ENCODE peak calls at places on chromosomes 4 and X, in five cellular contexts. C is activated T-cell treated with anti-CD3 and anti-CD28 coated beads for 1 hour, Y is neural crest cell, D is AG04450, G is GM23338. E is an unnamed sample.

GRCh38 chr4:112284166-112284565 is 1.5 kb downstream of the TIFA start:
- DNase-seq in C (no peak), Y (no peak), D (no peak), G (no peak), E (peak)

GRCh38 chr4:99390060-99390459 is 37.5 kb upstream of the ADH1C start:
- DNase-seq in C (no peak), Y (no peak), D (peak), G (no peak), E (no peak)

GRCh38 chrX:51802917-51803688 is 59.9 kb downstream of the GSPT2 start:
- DNase-seq in C (peak), Y (peak), D (peak), G (peak), E (peak)

GRCh38 chr4:98557497-98557896 is 100.9 kb downstream of the TSPAN5 start:
- DNase-seq in C (no peak), Y (no peak), D (no peak), G (no peak), E (no peak)

GRCh38 chr4:147479817-147480216 is 1.1 kb upstream of the EDNRA start:
- DNase-seq in C (no peak), Y (no peak), D (no peak), G (no peak), E (no peak)

GRCh38 chrX:130552444-130553073 is 150.8 kb downstream of the RBMX2 start:
- DNase-seq in C (no peak), Y (no peak), D (no peak), G (no peak), E (no peak)

GRCh38 chr4:30870513-30870912 is 150.3 kb downstream of the PCDH7 start:
- DNase-seq in C (no peak), Y (no peak), D (no peak), G (no peak), E (no peak)

GRCh38 chr4:69054578-69055200 is 41.6 kb upstream of the UGT2B7 start:
- DNase-seq in C (no peak), Y (no peak), D (peak), G (no peak), E (no peak)

GRCh38 chrX:22300130-22300529 is 27.4 kb downstream of the CBLL2 start:
- DNase-seq in C (no peak), Y (no peak), D (no peak), G (no peak), E (peak)

GRCh38 chr4:42906906-42907774 is 14.6 kb downstream of the GRXCR1 start:
- DNase-seq in C (no peak), Y (no peak), D (no peak), G (no peak), E (no peak)

GRCh38 chrX:67619253-67619652 is 75.4 kb downstream of the AR start:
- DNase-seq in C (no peak), Y (no peak), D (no peak), G (no peak), E (no peak)

GRCh38 chr4:74293558-74293957 is 14.7 kb upstream of the EPGN start:
- DNase-seq in C (no peak), Y (no peak), D (no peak), G (no peak), E (no peak)

GRCh38 chr4:124079174-124079780 is 633.3 kb downstream of the ANKRD50 start:
- DNase-seq in C (no peak), Y (no peak), D (no peak), G (no peak), E (no peak)

GRCh38 chr4:125847518-125847917 is 532.8 kb downstream of the FAT4 start:
- DNase-seq in C (no peak), Y (no peak), D (no peak), G (no peak), E (no peak)

GRCh38 chr4:113921089-113921842 is 58.2 kb downstream of the ARSJ start:
- DNase-seq in C (no peak), Y (no peak), D (no peak), G (no peak), E (no peak)

GRCh38 chr4:56627985-56628384 is 53.1 kb downstream of the HOPX start:
- DNase-seq in C (no peak), Y (no peak), D (no peak), G (no peak), E (no peak)

GRCh38 chr4:34422472-34422871 is 1821.8 kb downstream of the ARAP2 start:
- DNase-seq in C (no peak), Y (no peak), D (no peak), G (peak), E (no peak)

GRCh38 chrX:100263650-100264049 is 146.4 kb downstream of the PCDH19 start:
- DNase-seq in C (no peak), Y (no peak), D (no peak), G (no peak), E (no peak)

GRCh38 chr4:18689308-18689915 is 667.9 kb upstream of the LCORL start:
- DNase-seq in C (peak), Y (peak), D (peak), G (peak), E (peak)

GRCh38 chr4:163540977-163541376 is 46.5 kb downstream of the TMA16 start:
- DNase-seq in C (no peak), Y (no peak), D (peak), G (no peak), E (no peak)

GRCh38 chrX:101749436-101749835 is 89.8 kb upstream of the ARMCX2 start:
- DNase-seq in C (no peak), Y (no peak), D (no peak), G (no peak), E (no peak)

GRCh38 chrX:49725401-49725800 is 29.6 kb upstream of the PAGE1 start:
- DNase-seq in C (no peak), Y (no peak), D (no peak), G (no peak), E (no peak)

GRCh38 chr4:104425003-104425402 is 69.7 kb downstream of the CXXC4 start:
- DNase-seq in C (no peak), Y (peak), D (no peak), G (no peak), E (no peak)

GRCh38 chr4:169268951-169269781 is 1.6 kb downstream of the SH3RF1 start:
- DNase-seq in C (no peak), Y (no peak), D (peak), G (no peak), E (no peak)

GRCh38 chr4:140568507-140569306 is at the start of gene UCP1:
- DNase-seq in C (no peak), Y (peak), D (no peak), G (peak), E (peak)

GRCh38 chrX:14777484-14777883 is 95.4 kb downstream of the FANCB start:
- DNase-seq in C (no peak), Y (no peak), D (no peak), G (no peak), E (no peak)

GRCh38 chrX:119094819-119095218 is 22.0 kb downstream of the CT47C1 start:
- DNase-seq in C (no peak), Y (no peak), D (no peak), G (peak), E (no peak)

GRCh38 chrX:119240356-119240755 is 4.3 kb downstream of the PGRMC1 start:
- DNase-seq in C (no peak), Y (no peak), D (no peak), G (no peak), E (no peak)